ENCODE peak calls at places on chromosome 4, in nine cellular contexts. G is psoas muscle; A is retina; T is activated CD4-positive, alpha-beta memory T cell treated with anti-CD3 and anti-CD28 coated beads, Interleukin-2, amount 10 ng/mL, durations not matched to agents 7 days and 5 days; I is NCI-H1694; O is GM10248; Y is T-helper 1 cell; C is heart right ventricle; X is breast epithelium. H is an unnamed sample.

GRCh38 chr4:81607947-81608346 is 136.2 kb upstream of the RASGEF1B start:
- DNase-seq in G (no peak), A (no peak), T (no peak), I (no peak), O (no peak), Y (no peak), C (no peak), X (no peak), H (no peak)

GRCh38 chr4:48033825-48034413 is 17.3 kb downstream of the NIPAL1 start:
- DNase-seq in G (no peak), A (no peak), T (peak; percentile 54), I (no peak), O (no peak), Y (peak; percentile 18), C (no peak), X (no peak), H (no peak)

GRCh38 chr4:74543983-74544382 is 99.0 kb downstream of the AREG start:
- DNase-seq in G (no peak), A (no peak), T (no peak), I (no peak), O (no peak), Y (no peak), C (no peak), X (no peak), H (no peak)

GRCh38 chr4:36208884-36209473 is 35.3 kb downstream of the ARAP2 start:
- DNase-seq in G (no peak), A (no peak), T (peak; percentile 39), I (no peak), O (peak; percentile 20), Y (peak; percentile 15), C (no peak), X (no peak), H (no peak)

GRCh38 chr4:188432328-188432727 is 293.1 kb downstream of the TRIML1 start:
- DNase-seq in G (no peak), A (no peak), T (no peak), I (no peak), O (no peak), Y (no peak), C (no peak), X (no peak), H (no peak)

GRCh38 chr4:54173281-54173912 is 55.7 kb upstream of the PDGFRA start:
- DNase-seq in G (no peak), A (no peak), T (no peak), I (no peak), O (no peak), Y (no peak), C (no peak), X (no peak), H (no peak)

GRCh38 chr4:147773261-147774184 is 41.6 kb downstream of the ARHGAP10 start:
- DNase-seq in G (no peak), A (no peak), T (no peak), I (no peak), O (no peak), Y (no peak), C (no peak), X (no peak), H (no peak)

GRCh38 chr4:96833831-96834230 is 993.9 kb downstream of the PDHA2 start:
- DNase-seq in G (no peak), A (no peak), T (no peak), I (no peak), O (no peak), Y (no peak), C (no peak), X (no peak), H (no peak)

GRCh38 chr4:154506253-154506652 is 14.7 kb upstream of the DCHS2 start:
- DNase-seq in G (no peak), A (peak; percentile 53), T (no peak), I (peak; percentile 15), O (peak; percentile 18), Y (no peak), C (no peak), X (no peak), H (no peak)

GRCh38 chr4:40607224-40607623 is 22.4 kb downstream of the RBM47 start:
- DNase-seq in G (no peak), A (no peak), T (no peak), I (no peak), O (no peak), Y (no peak), C (no peak), X (no peak), H (no peak)

GRCh38 chr4:80913381-80913780 is 117.1 kb upstream of the BMP3 start:
- DNase-seq in G (no peak), A (no peak), T (no peak), I (no peak), O (peak; percentile 17), Y (no peak), C (no peak), X (no peak), H (no peak)

GRCh38 chr4:18192901-18193300 is 171.3 kb upstream of the LCORL start:
- DNase-seq in G (no peak), A (no peak), T (no peak), I (peak; percentile 15), O (no peak), Y (no peak), C (no peak), X (no peak), H (no peak)

GRCh38 chr4:80322716-80323115 is 12.8 kb upstream of the CFAP299 start:
- DNase-seq in G (no peak), A (no peak), T (no peak), I (no peak), O (no peak), Y (no peak), C (no peak), X (no peak), H (no peak)

GRCh38 chr4:85358831-85359230 is 116.1 kb upstream of the ARHGAP24 start:
- DNase-seq in G (no peak), A (no peak), T (no peak), I (no peak), O (no peak), Y (no peak), C (no peak), X (no peak), H (no peak)

GRCh38 chr4:108651068-108651794 is 832 bp downstream of the OSTC start:
- DNase-seq in G (no peak), A (peak; percentile 4), T (no peak), I (no peak), O (no peak), Y (no peak), C (no peak), X (no peak), H (no peak)

GRCh38 chr4:73800206-73800605 is 36.3 kb upstream of the CXCL6 start:
- DNase-seq in G (no peak), A (no peak), T (no peak), I (no peak), O (no peak), Y (no peak), C (no peak), X (no peak), H (no peak)

GRCh38 chr4:109432676-109433075 is 939 bp upstream of the SEC24B start:
- DNase-seq in G (no peak), A (no peak), T (no peak), I (no peak), O (no peak), Y (no peak), C (no peak), X (no peak), H (no peak)

GRCh38 chr4:159317203-159317602 is 214.3 kb downstream of the RAPGEF2 start:
- DNase-seq in G (no peak), A (no peak), T (no peak), I (no peak), O (no peak), Y (no peak), C (no peak), X (no peak), H (no peak)

GRCh38 chr4:121072836-121073362 is 564 bp upstream of the NDNF start:
- DNase-seq in G (no peak), A (peak; percentile 89), T (no peak), I (no peak), O (peak; percentile 8), Y (no peak), C (no peak), X (no peak), H (no peak)

GRCh38 chr4:5138389-5138788 is 87.1 kb downstream of the STK32B start:
- DNase-seq in G (no peak), A (no peak), T (no peak), I (no peak), O (no peak), Y (no peak), C (no peak), X (no peak), H (no peak)

GRCh38 chr4:119286377-119287002 is 35.4 kb downstream of the FABP2 start:
- DNase-seq in G (no peak), A (no peak), T (peak; percentile 24), I (no peak), O (no peak), Y (peak; percentile 10), C (no peak), X (no peak), H (no peak)

GRCh38 chr4:112451831-112452230 is 64.1 kb downstream of the NEUROG2 start:
- DNase-seq in G (no peak), A (no peak), T (no peak), I (no peak), O (no peak), Y (no peak), C (no peak), X (no peak), H (no peak)

GRCh38 chr4:158630893-158631292 is 40.8 kb downstream of the C4orf46 start:
- DNase-seq in G (no peak), A (no peak), T (no peak), I (no peak), O (no peak), Y (no peak), C (no peak), X (no peak), H (no peak)

GRCh38 chr4:38152721-38153412 is 192.7 kb downstream of the PTTG2 start:
- DNase-seq in G (no peak), A (no peak), T (no peak), I (no peak), O (no peak), Y (no peak), C (no peak), X (no peak), H (no peak)

GRCh38 chr4:37453361-37454262 is 209.1 kb downstream of the NWD2 start:
- DNase-seq in G (peak; percentile 45), A (peak; percentile 81), T (peak; percentile 42), I (no peak), O (peak; percentile 66), Y (peak; percentile 24), C (peak; percentile 53), X (peak; percentile 56), H (no peak)

GRCh38 chr4:8848507-8849265 is 23.0 kb downstream of the HMX1 start:
- DNase-seq in G (no peak), A (no peak), T (no peak), I (no peak), O (no peak), Y (no peak), C (no peak), X (no peak), H (no peak)

GRCh38 chr4:152727784-152728183 is 48.0 kb upstream of the TMEM154 start:
- DNase-seq in G (no peak), A (no peak), T (no peak), I (no peak), O (no peak), Y (no peak), C (no peak), X (no peak), H (no peak)

GRCh38 chr4:146059865-146060264 is 115.7 kb upstream of the LSM6 start:
- DNase-seq in G (no peak), A (no peak), T (no peak), I (no peak), O (peak; percentile 44), Y (no peak), C (no peak), X (no peak), H (no peak)

GRCh38 chr4:105495667-105496066 is 21.8 kb upstream of the PPA2 start:
- DNase-seq in G (no peak), A (no peak), T (no peak), I (no peak), O (no peak), Y (no peak), C (no peak), X (no peak), H (no peak)

GRCh38 chr4:101865501-101866062 is 75.1 kb downstream of the BANK1 start:
- DNase-seq in G (no peak), A (no peak), T (no peak), I (no peak), O (no peak), Y (no peak), C (no peak), X (no peak), H (no peak)

GRCh38 chr4:6875431-6875831 is 34.2 kb upstream of the TBC1D14 start:
- DNase-seq in G (peak; percentile 78), A (no peak), T (no peak), I (no peak), O (no peak), Y (no peak), C (peak; percentile 31), X (no peak), H (no peak)

H was measured in right atrium auricular region.